ENCODE peak calls at places on chromosomes 7 and 10, in five cellular contexts. One of them, this sample, is unnamed.
A peak's percentile ranks its signal among the peaks of the same experiment; 100 is the strongest.

GRCh38 chr10:124097883-124098282 is 4.5 kb upstream of the CHST15 start:
- DNase-seq in activated B cell treated with CpG ODN at 0.5 μM for 24 hours: no peak
- DNase-seq in H9: no peak
- DNase-seq in WTC11: no peak
- DNase-seq in fibroblast of pulmonary artery: no peak
- DNase-seq in this sample: no peak

GRCh38 chr7:107130487-107131220 is 38.1 kb upstream of the HBP1 start:
- DNase-seq in activated B cell treated with CpG ODN at 0.5 μM for 24 hours: no peak
- DNase-seq in H9: peak; percentile 41
- DNase-seq in WTC11: no peak
- DNase-seq in fibroblast of pulmonary artery: no peak
- DNase-seq in this sample: no peak

GRCh38 chr10:68332259-68333057 is at the start of gene PBLD:
- DNase-seq in activated B cell treated with CpG ODN at 0.5 μM for 24 hours: peak; percentile 60
- DNase-seq in H9: peak; percentile 78
- DNase-seq in WTC11: peak; percentile 79
- DNase-seq in fibroblast of pulmonary artery: peak; percentile 86
- DNase-seq in this sample: peak; percentile 56

GRCh38 chr7:114708646-114709045 is 213.2 kb upstream of the MDFIC start:
- DNase-seq in activated B cell treated with CpG ODN at 0.5 μM for 24 hours: no peak
- DNase-seq in H9: peak; percentile 69
- DNase-seq in WTC11: peak; percentile 28
- DNase-seq in fibroblast of pulmonary artery: no peak
- DNase-seq in this sample: no peak

GRCh38 chr7:21542891-21543527 is at the start of gene DNAH11:
- DNase-seq in activated B cell treated with CpG ODN at 0.5 μM for 24 hours: no peak
- DNase-seq in H9: peak; percentile 86
- DNase-seq in WTC11: peak; percentile 80
- DNase-seq in fibroblast of pulmonary artery: peak; percentile 39
- DNase-seq in this sample: no peak

GRCh38 chr10:105950410-105950809 is 1214.1 kb downstream of the SORCS1 start:
- DNase-seq in activated B cell treated with CpG ODN at 0.5 μM for 24 hours: no peak
- DNase-seq in H9: peak; percentile 52
- DNase-seq in WTC11: peak; percentile 49
- DNase-seq in fibroblast of pulmonary artery: peak; percentile 71
- DNase-seq in this sample: no peak

GRCh38 chr7:46385662-46386309 is 464.7 kb upstream of the IGFBP3 start:
- DNase-seq in activated B cell treated with CpG ODN at 0.5 μM for 24 hours: no peak
- DNase-seq in H9: no peak
- DNase-seq in WTC11: no peak
- DNase-seq in fibroblast of pulmonary artery: peak; percentile 82
- DNase-seq in this sample: no peak

GRCh38 chr7:151404216-151405011 is 5.4 kb downstream of the WDR86 start:
- DNase-seq in activated B cell treated with CpG ODN at 0.5 μM for 24 hours: no peak
- DNase-seq in H9: peak; percentile 25
- DNase-seq in WTC11: no peak
- DNase-seq in fibroblast of pulmonary artery: no peak
- DNase-seq in this sample: no peak

GRCh38 chr7:152108359-152108758 is 82.9 kb downstream of the GALNT11 start:
- DNase-seq in activated B cell treated with CpG ODN at 0.5 μM for 24 hours: no peak
- DNase-seq in H9: no peak
- DNase-seq in WTC11: no peak
- DNase-seq in fibroblast of pulmonary artery: no peak
- DNase-seq in this sample: no peak

GRCh38 chr7:155951554-155952158 is 139.4 kb upstream of the SHH start:
- DNase-seq in activated B cell treated with CpG ODN at 0.5 μM for 24 hours: no peak
- DNase-seq in H9: no peak
- DNase-seq in WTC11: no peak
- DNase-seq in fibroblast of pulmonary artery: peak; percentile 72
- DNase-seq in this sample: no peak

GRCh38 chr10:86170255-86171153 is 196.1 kb downstream of the GRID1 start:
- DNase-seq in activated B cell treated with CpG ODN at 0.5 μM for 24 hours: no peak
- DNase-seq in H9: no peak
- DNase-seq in WTC11: no peak
- DNase-seq in fibroblast of pulmonary artery: no peak
- DNase-seq in this sample: no peak

GRCh38 chr7:80740778-80741545 is 102.5 kb downstream of the CD36 start:
- DNase-seq in activated B cell treated with CpG ODN at 0.5 μM for 24 hours: no peak
- DNase-seq in H9: no peak
- DNase-seq in WTC11: no peak
- DNase-seq in fibroblast of pulmonary artery: peak; percentile 47
- DNase-seq in this sample: no peak

GRCh38 chr10:32692174-32692573 is 246.2 kb downstream of the CCDC7 start:
- DNase-seq in activated B cell treated with CpG ODN at 0.5 μM for 24 hours: no peak
- DNase-seq in H9: no peak
- DNase-seq in WTC11: no peak
- DNase-seq in fibroblast of pulmonary artery: peak; percentile 60
- DNase-seq in this sample: no peak

GRCh38 chr10:31851216-31851615 is 77.4 kb downstream of the ARHGAP12 start:
- DNase-seq in activated B cell treated with CpG ODN at 0.5 μM for 24 hours: no peak
- DNase-seq in H9: no peak
- DNase-seq in WTC11: no peak
- DNase-seq in fibroblast of pulmonary artery: no peak
- DNase-seq in this sample: no peak

GRCh38 chr10:22243321-22243720 is 25.5 kb upstream of the EBLN1 start:
- DNase-seq in activated B cell treated with CpG ODN at 0.5 μM for 24 hours: no peak
- DNase-seq in H9: no peak
- DNase-seq in WTC11: no peak
- DNase-seq in fibroblast of pulmonary artery: no peak
- DNase-seq in this sample: no peak

GRCh38 chr7:20306499-20306946 is 24.2 kb upstream of the ITGB8 start:
- DNase-seq in activated B cell treated with CpG ODN at 0.5 μM for 24 hours: no peak
- DNase-seq in H9: peak; percentile 28
- DNase-seq in WTC11: no peak
- DNase-seq in fibroblast of pulmonary artery: peak; percentile 44
- DNase-seq in this sample: no peak

GRCh38 chr10:121098231-121098630 is 247.1 kb downstream of the WDR11 start:
- DNase-seq in activated B cell treated with CpG ODN at 0.5 μM for 24 hours: no peak
- DNase-seq in H9: no peak
- DNase-seq in WTC11: no peak
- DNase-seq in fibroblast of pulmonary artery: no peak
- DNase-seq in this sample: no peak

GRCh38 chr10:121099601-121100000 is 248.4 kb downstream of the WDR11 start:
- DNase-seq in activated B cell treated with CpG ODN at 0.5 μM for 24 hours: no peak
- DNase-seq in H9: no peak
- DNase-seq in WTC11: no peak
- DNase-seq in fibroblast of pulmonary artery: no peak
- DNase-seq in this sample: no peak

GRCh38 chr10:121092341-121093099 is 241.4 kb downstream of the WDR11 start:
- DNase-seq in activated B cell treated with CpG ODN at 0.5 μM for 24 hours: no peak
- DNase-seq in H9: no peak
- DNase-seq in WTC11: no peak
- DNase-seq in fibroblast of pulmonary artery: no peak
- DNase-seq in this sample: no peak

DNA sequence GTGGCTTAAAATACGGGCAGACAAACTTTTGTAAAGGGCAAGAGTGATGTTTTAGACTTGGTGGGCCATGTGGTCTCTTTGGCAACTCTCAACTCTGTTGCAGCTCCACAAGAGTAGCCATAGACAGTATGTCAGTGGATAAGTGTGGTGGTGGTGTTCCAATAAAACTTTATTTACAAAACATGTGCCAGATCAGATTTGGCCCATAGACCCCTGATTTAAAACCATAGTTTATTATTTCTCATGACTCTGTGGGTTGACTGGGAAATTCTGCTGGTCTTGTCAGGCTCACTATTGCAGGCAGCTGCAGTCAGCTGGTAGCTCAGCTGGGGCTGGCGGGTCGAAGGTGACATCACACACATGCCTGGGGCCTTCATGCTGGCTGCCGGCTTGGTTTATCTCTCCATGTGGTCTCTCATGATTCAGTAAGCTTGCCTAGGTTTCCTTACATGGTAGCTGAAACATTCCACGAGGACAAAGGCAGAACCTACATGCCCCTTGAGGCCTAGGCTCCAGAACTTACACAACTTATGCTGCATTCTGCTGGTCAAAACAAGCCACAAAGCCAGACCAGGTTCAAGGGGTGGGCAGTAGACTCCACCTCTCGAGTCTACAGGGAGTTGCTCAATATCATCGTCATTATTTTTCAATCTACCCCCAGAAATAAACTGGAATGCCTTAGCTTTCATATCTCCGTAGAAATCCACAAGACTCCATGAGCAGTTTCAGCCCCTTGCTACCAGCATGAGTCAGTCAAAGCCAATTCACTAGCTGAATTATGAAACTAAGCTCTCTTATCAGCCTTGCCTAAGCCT is 245.7 kb downstream of the WDR11 start:
- DNase-seq in activated B cell treated with CpG ODN at 0.5 μM for 24 hours: no peak
- DNase-seq in H9: no peak
- DNase-seq in WTC11: no peak
- DNase-seq in fibroblast of pulmonary artery: peak; percentile 38
- DNase-seq in this sample: no peak
- TF ChIP-seq CTCF in activated B cell treated with CpG ODN at 0.5 μM for 24 hours: no peak
- TF ChIP-seq CTCF in H9: no peak
- TF ChIP-seq CTCF in WTC11: no peak
- TF ChIP-seq CTCF in fibroblast of pulmonary artery: no peak
- TF ChIP-seq CTCF in this sample: no peak

GRCh38 chr7:28298870-28299484 is 113.3 kb upstream of the CREB5 start:
- DNase-seq in activated B cell treated with CpG ODN at 0.5 μM for 24 hours: no peak
- DNase-seq in H9: peak; percentile 74
- DNase-seq in WTC11: peak; percentile 63
- DNase-seq in fibroblast of pulmonary artery: peak; percentile 72
- DNase-seq in this sample: no peak
- TF ChIP-seq CTCF in activated B cell treated with CpG ODN at 0.5 μM for 24 hours: no peak
- TF ChIP-seq CTCF in H9: peak; percentile 73
- TF ChIP-seq CTCF in WTC11: no peak
- TF ChIP-seq CTCF in fibroblast of pulmonary artery: peak; percentile 59
- TF ChIP-seq CTCF in this sample: no peak

DNA sequence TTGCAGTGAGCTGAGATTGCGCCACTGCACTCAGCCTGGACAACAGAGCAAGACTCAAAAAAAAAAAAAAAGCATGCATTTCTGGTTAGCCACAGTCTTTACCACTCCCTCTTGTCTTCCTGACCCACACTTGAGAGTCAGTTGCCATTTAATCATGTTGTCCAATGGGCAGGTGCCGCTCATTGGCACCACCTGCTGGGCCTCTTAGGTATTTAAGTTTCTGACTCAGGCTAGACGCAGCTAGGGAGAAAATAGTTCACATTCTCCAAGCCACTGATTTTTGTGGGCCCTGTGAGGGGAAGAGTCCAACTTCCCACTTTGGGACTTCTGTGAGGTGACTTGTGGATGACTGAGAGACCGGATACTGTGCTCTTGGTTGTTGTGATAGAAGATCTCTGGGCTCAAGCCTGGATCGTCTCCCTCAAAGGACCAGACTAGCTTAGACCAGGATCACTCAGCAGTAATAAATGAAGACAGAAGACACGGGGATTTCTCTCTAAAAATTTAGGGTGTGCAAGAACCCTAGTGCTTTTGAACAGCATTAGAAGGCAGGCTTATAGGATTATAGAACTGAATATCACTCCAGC is 26.8 kb upstream of the SORCS3 start:
- DNase-seq in activated B cell treated with CpG ODN at 0.5 μM for 24 hours: no peak
- DNase-seq in H9: peak; percentile 55
- DNase-seq in WTC11: peak; percentile 66
- DNase-seq in fibroblast of pulmonary artery: peak; percentile 30
- DNase-seq in this sample: no peak
- TF ChIP-seq CTCF in activated B cell treated with CpG ODN at 0.5 μM for 24 hours: no peak
- TF ChIP-seq CTCF in H9: peak; percentile 76
- TF ChIP-seq CTCF in WTC11: peak; percentile 74
- TF ChIP-seq CTCF in fibroblast of pulmonary artery: peak; percentile 54
- TF ChIP-seq CTCF in this sample: peak; percentile 14

DNA sequence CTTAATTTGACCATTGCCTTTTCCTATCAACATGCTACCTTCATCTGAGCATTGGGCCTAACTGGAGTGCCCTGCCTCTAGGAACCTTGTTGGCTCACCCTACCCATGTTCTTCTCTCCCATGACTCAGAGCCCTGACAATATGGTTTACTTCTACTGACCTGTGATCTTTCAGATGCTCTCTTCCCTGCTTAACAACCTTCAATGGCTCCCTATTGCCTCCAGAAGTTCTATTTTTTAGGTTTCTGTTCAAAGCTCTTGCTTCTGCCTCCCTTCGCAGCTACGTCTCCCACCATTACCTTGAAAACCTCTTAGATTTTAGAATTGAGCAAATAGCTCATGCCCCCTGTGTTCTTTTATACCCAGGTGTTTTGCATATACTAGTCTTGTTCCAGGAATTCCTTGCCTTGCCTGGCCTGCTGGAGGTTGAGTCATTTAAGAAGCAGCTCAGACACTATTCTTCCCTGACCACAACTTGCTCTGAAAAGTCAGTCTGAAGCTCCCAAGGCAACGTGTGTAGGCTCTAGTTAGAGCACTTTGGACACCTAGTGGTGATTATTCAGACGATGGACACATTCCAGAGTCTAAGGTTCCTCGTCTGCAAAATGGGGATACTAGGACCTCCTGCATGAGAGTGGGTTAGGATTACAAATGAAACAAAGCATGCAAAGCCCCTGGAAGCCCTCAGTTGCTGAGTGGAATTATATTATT is 64.4 kb upstream of the EMX2 start:
- DNase-seq in activated B cell treated with CpG ODN at 0.5 μM for 24 hours: no peak
- DNase-seq in H9: no peak
- DNase-seq in WTC11: no peak
- DNase-seq in fibroblast of pulmonary artery: peak; percentile 77
- DNase-seq in this sample: no peak
- TF ChIP-seq CTCF in activated B cell treated with CpG ODN at 0.5 μM for 24 hours: no peak
- TF ChIP-seq CTCF in H9: peak; percentile 24
- TF ChIP-seq CTCF in WTC11: no peak
- TF ChIP-seq CTCF in fibroblast of pulmonary artery: peak; percentile 19
- TF ChIP-seq CTCF in this sample: no peak

GRCh38 chr7:102978280-102978679 is 65.5 kb downstream of the LRRC17 start:
- DNase-seq in activated B cell treated with CpG ODN at 0.5 μM for 24 hours: no peak
- DNase-seq in H9: no peak
- DNase-seq in WTC11: no peak
- DNase-seq in fibroblast of pulmonary artery: peak; percentile 90
- DNase-seq in this sample: no peak

GRCh38 chr7:102975854-102976253 is 63.1 kb downstream of the LRRC17 start:
- DNase-seq in activated B cell treated with CpG ODN at 0.5 μM for 24 hours: no peak
- DNase-seq in H9: no peak
- DNase-seq in WTC11: no peak
- DNase-seq in fibroblast of pulmonary artery: no peak
- DNase-seq in this sample: no peak

GRCh38 chr7:102973096-102973802 is 60.4 kb downstream of the LRRC17 start:
- DNase-seq in activated B cell treated with CpG ODN at 0.5 μM for 24 hours: no peak
- DNase-seq in H9: no peak
- DNase-seq in WTC11: no peak
- DNase-seq in fibroblast of pulmonary artery: peak; percentile 77
- DNase-seq in this sample: no peak

GRCh38 chr7:102976493-102976892 is 63.7 kb downstream of the LRRC17 start:
- DNase-seq in activated B cell treated with CpG ODN at 0.5 μM for 24 hours: no peak
- DNase-seq in H9: no peak
- DNase-seq in WTC11: no peak
- DNase-seq in fibroblast of pulmonary artery: no peak
- DNase-seq in this sample: no peak

GRCh38 chr7:102974366-102975236 is 61.8 kb downstream of the LRRC17 start:
- DNase-seq in activated B cell treated with CpG ODN at 0.5 μM for 24 hours: no peak
- DNase-seq in H9: peak; percentile 41
- DNase-seq in WTC11: peak; percentile 51
- DNase-seq in fibroblast of pulmonary artery: no peak
- DNase-seq in this sample: no peak
- TF ChIP-seq CTCF in activated B cell treated with CpG ODN at 0.5 μM for 24 hours: no peak
- TF ChIP-seq CTCF in H9: peak; percentile 63
- TF ChIP-seq CTCF in WTC11: no peak
- TF ChIP-seq CTCF in fibroblast of pulmonary artery: peak; percentile 18
- TF ChIP-seq CTCF in this sample: no peak

This sample was measured in natural killer cell.